ENCODE peak calls at places on chromosomes 5 and 9, in eight cellular contexts. U is GM10248; X is C1 segment of cervical spinal cord; J is choroid plexus epithelial cell; I is aorta; O is activated T-cell treated with anti-CD3 and anti-CD28 coated beads, Interleukin-2, amount 50 U/mL, for 24 hours; F is H7; Q is brain microvascular endothelial cell. P is an unnamed sample.

GRCh38 chr5:102715405-102715804 is 39.7 kb upstream of the PAM start:
- DNase-seq in U (no peak), X (no peak), J (peak), I (no peak), O (no peak), F (no peak), Q (peak), P (peak)

GRCh38 chr5:147669113-147669869 is 113.2 kb downstream of the JAKMIP2 start:
- DNase-seq in U (no peak), X (peak), J (no peak), I (no peak), O (no peak), F (no peak), Q (no peak), P (no peak)

GRCh38 chr5:124310453-124310852 is 436.0 kb downstream of the ZNF608 start:
- DNase-seq in U (no peak), X (no peak), J (no peak), I (no peak), O (no peak), F (no peak), Q (no peak), P (no peak)

GRCh38 chr5:61625682-61626620 is 293.9 kb downstream of the ZSWIM6 start:
- DNase-seq in U (peak), X (peak), J (peak), I (peak), O (peak), F (peak), Q (no peak), P (peak)

GRCh38 chr5:133292300-133292699 is 240.5 kb downstream of the HSPA4 start:
- DNase-seq in U (no peak), X (no peak), J (peak), I (no peak), O (no peak), F (no peak), Q (no peak), P (peak)

GRCh38 chr5:93252165-93252564 is 328.9 kb downstream of the NR2F1-AS1 start:
- DNase-seq in U (no peak), X (no peak), J (peak), I (no peak), O (no peak), F (no peak), Q (no peak), P (no peak)

GRCh38 chr5:38121420-38121819 is 136.9 kb upstream of the EGFLAM start:
- DNase-seq in U (no peak), X (no peak), J (no peak), I (no peak), O (no peak), F (no peak), Q (no peak), P (no peak)

GRCh38 chr9:91515074-91515687 is 91.5 kb upstream of the NFIL3 start:
- DNase-seq in U (peak), X (no peak), J (peak), I (peak), O (no peak), F (no peak), Q (peak), P (peak)

GRCh38 chr5:66169534-66169933 is 25.4 kb downstream of the SREK1 start:
- DNase-seq in U (no peak), X (no peak), J (no peak), I (no peak), O (no peak), F (no peak), Q (no peak), P (peak)

GRCh38 chr5:113223831-113224604 is 210.8 kb downstream of the TSSK1B start:
- DNase-seq in U (no peak), X (no peak), J (no peak), I (no peak), O (no peak), F (no peak), Q (no peak), P (peak)

GRCh38 chr9:109108318-109108717 is 11.4 kb downstream of the TMEM245 start:
- DNase-seq in U (no peak), X (no peak), J (peak), I (no peak), O (no peak), F (no peak), Q (peak), P (no peak)

GRCh38 chr9:8863886-8864881 is 1064.6 kb upstream of the DMAC1 start:
- DNase-seq in U (no peak), X (no peak), J (peak), I (no peak), O (no peak), F (no peak), Q (no peak), P (peak)

GRCh38 chr5:83374547-83374946 is 97.0 kb upstream of the VCAN start:
- DNase-seq in U (no peak), X (no peak), J (peak), I (no peak), O (no peak), F (no peak), Q (no peak), P (peak)

GRCh38 chr5:2889946-2890475 is 138.5 kb upstream of the IRX2 start:
- DNase-seq in U (no peak), X (no peak), J (no peak), I (no peak), O (no peak), F (no peak), Q (no peak), P (no peak)

GRCh38 chr5:54062958-54063357 is 247.4 kb downstream of the ARL15 start:
- DNase-seq in U (no peak), X (no peak), J (peak), I (no peak), O (no peak), F (no peak), Q (peak), P (no peak)

GRCh38 chr5:174000078-174000477 is 11.1 kb downstream of the C5orf47 start:
- DNase-seq in U (no peak), X (no peak), J (no peak), I (no peak), O (no peak), F (no peak), Q (no peak), P (no peak)

GRCh38 chr9:4674783-4675182 is 4.6 kb upstream of the CDC37L1 start:
- DNase-seq in U (no peak), X (no peak), J (peak), I (no peak), O (no peak), F (no peak), Q (no peak), P (peak)

GRCh38 chr9:127444921-127445850 is 6.0 kb downstream of the RPL12 start:
- DNase-seq in U (no peak), X (no peak), J (no peak), I (no peak), O (peak), F (no peak), Q (no peak), P (no peak)

GRCh38 chr9:106619211-106619610 is 243.8 kb upstream of the ZNF462 start:
- DNase-seq in U (no peak), X (no peak), J (peak), I (no peak), O (no peak), F (no peak), Q (peak), P (no peak)

GRCh38 chr5:74016373-74016772 is 390.4 kb downstream of the ARHGEF28 start:
- DNase-seq in U (peak), X (no peak), J (no peak), I (no peak), O (no peak), F (peak), Q (no peak), P (no peak)

GRCh38 chr5:109688647-109688998 is 1.1 kb upstream of the MAN2A1 start:
- DNase-seq in U (peak), X (peak), J (peak), I (no peak), O (no peak), F (no peak), Q (no peak), P (peak)

GRCh38 chr9:108812388-108812787 is 43.4 kb downstream of the ACTL7B start:
- DNase-seq in U (no peak), X (no peak), J (no peak), I (no peak), O (no peak), F (no peak), Q (no peak), P (no peak)

GRCh38 chr5:129906177-129906887 is 2.1 kb downstream of the CHSY3 start:
- DNase-seq in U (no peak), X (peak), J (peak), I (peak), O (no peak), F (peak), Q (peak), P (no peak)

GRCh38 chr5:17314907-17315471 is 97.6 kb downstream of the BASP1 start:
- DNase-seq in U (no peak), X (no peak), J (peak), I (no peak), O (no peak), F (no peak), Q (no peak), P (no peak)

GRCh38 chr9:92289708-92290390 is 3.6 kb downstream of the IARS1 start:
- DNase-seq in U (no peak), X (no peak), J (peak), I (no peak), O (no peak), F (no peak), Q (no peak), P (no peak)

GRCh38 chr9:27801511-27801910 is 228.2 kb upstream of the C9orf72 start:
- DNase-seq in U (no peak), X (no peak), J (no peak), I (no peak), O (no peak), F (no peak), Q (no peak), P (no peak)

GRCh38 chr9:87592554-87593394 is 95.1 kb downstream of the DAPK1 start:
- DNase-seq in U (no peak), X (no peak), J (peak), I (peak), O (no peak), F (no peak), Q (peak), P (peak)

GRCh38 chr9:121326130-121326838 is 43.8 kb downstream of the STOM start:
- DNase-seq in U (no peak), X (peak), J (peak), I (peak), O (no peak), F (no peak), Q (peak), P (no peak)

GRCh38 chr5:83281658-83282057 is 189.9 kb upstream of the VCAN start:
- DNase-seq in U (no peak), X (no peak), J (peak), I (no peak), O (no peak), F (no peak), Q (peak), P (peak)

GRCh38 chr9:112174223-112174964 is 703 bp downstream of the SUSD1 start:
- DNase-seq in U (peak), X (no peak), J (peak), I (peak), O (peak), F (peak), Q (no peak), P (no peak)

GRCh38 chr9:36815566-36816348 is 218.3 kb downstream of the PAX5 start:
- DNase-seq in U (no peak), X (no peak), J (no peak), I (no peak), O (no peak), F (no peak), Q (no peak), P (no peak)

GRCh38 chr9:133770076-133770777 is 32.1 kb upstream of the SARDH start:
- DNase-seq in U (no peak), X (no peak), J (no peak), I (peak), O (peak), F (peak), Q (no peak), P (no peak)

GRCh38 chr5:95841914-95842812 is 19.6 kb upstream of the GLRX start:
- DNase-seq in U (no peak), X (no peak), J (peak), I (peak), O (no peak), F (no peak), Q (no peak), P (no peak)

GRCh38 chr5:32630867-32631491 is 45.6 kb downstream of the SUB1 start:
- DNase-seq in U (no peak), X (no peak), J (no peak), I (no peak), O (no peak), F (no peak), Q (no peak), P (no peak)

GRCh38 chr5:129474544-129474943 is 14.4 kb downstream of the ADAMTS19 start:
- DNase-seq in U (no peak), X (no peak), J (no peak), I (no peak), O (no peak), F (no peak), Q (no peak), P (no peak)

GRCh38 chr9:121718063-121718462 is 66.6 kb downstream of the DAB2IP start:
- DNase-seq in U (no peak), X (peak), J (no peak), I (no peak), O (no peak), F (peak), Q (no peak), P (peak)